ENCODE peak calls at places on chromosomes 1 and 21, in nine cellular contexts. H is A549, W is heart left ventricle, B is tibial nerve, N is stomach, K is IMR-90, L is sigmoid colon, V is ovary, R is breast epithelium. I is an unnamed sample.
A peak's percentile ranks its signal among the peaks of the same experiment; 100 is the strongest.

GRCh38 chr21:44288251-44289110 is 2.8 kb downstream of the AIRE start:
- DNase-seq in H (no peak), W (peak; percentile 15), B (no peak), N (no peak), K (no peak), L (no peak), V (no peak), R (no peak), I (no peak)

GRCh38 chr1:79716481-79716880 is 710.0 kb upstream of the ADGRL4 start:
- DNase-seq in H (no peak), W (no peak), B (no peak), N (no peak), K (peak; percentile 69), L (no peak), V (no peak), R (no peak), I (no peak)

GRCh38 chr1:68963353-68963752 is 466.5 kb upstream of the DEPDC1 start:
- DNase-seq in H (no peak), W (no peak), B (no peak), N (no peak), K (no peak), L (no peak), V (no peak), R (no peak), I (no peak)

GRCh38 chr1:22533244-22533643 is 30.0 kb upstream of the EPHA8 start:
- DNase-seq in H (no peak), W (no peak), B (no peak), N (no peak), K (no peak), L (no peak), V (no peak), R (no peak), I (no peak)

GRCh38 chr21:41975391-41976272 is 21.8 kb upstream of the C2CD2 start:
- DNase-seq in H (no peak), W (no peak), B (peak; percentile 3), N (no peak), K (no peak), L (no peak), V (no peak), R (peak; percentile 14), I (peak; percentile 76)

GRCh38 chr1:241551759-241552638 is 19.8 kb downstream of the KMO start:
- DNase-seq in H (no peak), W (peak; percentile 42), B (peak; percentile 43), N (no peak), K (peak; percentile 10), L (peak; percentile 68), V (no peak), R (no peak), I (no peak)

GRCh38 chr21:45517249-45518065 is 24.8 kb downstream of the SLC19A1 start:
- DNase-seq in H (no peak), W (no peak), B (no peak), N (no peak), K (no peak), L (peak; percentile 55), V (no peak), R (no peak), I (no peak)

GRCh38 chr21:31034378-31034777 is 3.9 kb downstream of the KRTAP19-8 start:
- DNase-seq in H (no peak), W (no peak), B (no peak), N (no peak), K (no peak), L (no peak), V (no peak), R (no peak), I (no peak)

GRCh38 chr21:31107151-31107785 is 69.0 kb upstream of the KRTAP19-8 start:
- DNase-seq in H (no peak), W (no peak), B (no peak), N (no peak), K (peak; percentile 25), L (no peak), V (no peak), R (no peak), I (no peak)

GRCh38 chr1:31180338-31180737 is 59.3 kb downstream of the NKAIN1 start:
- DNase-seq in H (no peak), W (no peak), B (no peak), N (no peak), K (no peak), L (no peak), V (no peak), R (no peak), I (no peak)

GRCh38 chr1:50603274-50604271 is 180.3 kb upstream of the DMRTA2 start:
- DNase-seq in H (no peak), W (no peak), B (no peak), N (no peak), K (peak; percentile 69), L (no peak), V (no peak), R (peak; percentile 51), I (no peak)

GRCh38 chr1:210239295-210240155 is 6.9 kb downstream of the SERTAD4 start:
- DNase-seq in H (peak; percentile 37), W (no peak), B (no peak), N (no peak), K (peak; percentile 85), L (peak; percentile 79), V (no peak), R (no peak), I (no peak)

GRCh38 chr1:67652800-67653199 is 32.2 kb upstream of the GADD45A start:
- DNase-seq in H (no peak), W (no peak), B (no peak), N (no peak), K (peak; percentile 91), L (no peak), V (no peak), R (no peak), I (no peak)

DNA sequence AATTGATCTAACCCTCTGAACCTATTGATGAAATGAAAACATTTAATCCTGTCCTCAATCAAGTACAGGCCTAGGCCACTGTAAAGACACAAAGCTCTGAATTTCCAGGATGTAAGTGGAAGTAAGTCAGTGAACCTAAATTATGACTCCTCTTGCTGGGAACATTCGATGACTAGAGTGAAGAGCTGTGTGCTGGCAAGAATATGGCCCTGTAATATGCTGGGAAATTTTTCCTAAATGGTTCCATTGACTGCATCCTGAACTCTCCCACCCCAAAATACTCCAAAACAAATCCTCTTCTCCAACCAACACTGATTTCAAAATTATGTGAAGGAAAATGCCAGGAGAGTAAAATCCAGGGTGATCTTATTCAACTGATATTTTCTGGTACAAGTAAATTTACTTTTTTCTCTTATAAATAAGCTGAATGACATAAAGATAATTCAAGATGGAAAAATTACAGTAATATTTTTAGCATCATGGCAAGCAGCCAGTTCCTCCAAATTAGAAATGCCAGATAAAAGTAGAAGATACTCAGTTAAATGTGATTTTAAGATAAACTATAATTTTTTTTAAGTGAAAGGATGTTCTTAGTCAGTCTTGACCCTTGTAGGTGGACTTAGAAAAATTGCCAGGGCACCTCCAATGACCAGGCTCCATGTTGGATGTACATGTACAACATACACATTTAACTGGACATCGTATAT is 269.4 kb downstream of the PTGER3 start:
- DNase-seq in H (no peak), W (no peak), B (no peak), N (no peak), K (no peak), L (no peak), V (no peak), R (no peak), I (no peak)
- TF ChIP-seq POLR2A in H (no peak), W (no peak), B (no peak), N (no peak), K (no peak), L (no peak), V (no peak), R (no peak), I (no peak)

DNA sequence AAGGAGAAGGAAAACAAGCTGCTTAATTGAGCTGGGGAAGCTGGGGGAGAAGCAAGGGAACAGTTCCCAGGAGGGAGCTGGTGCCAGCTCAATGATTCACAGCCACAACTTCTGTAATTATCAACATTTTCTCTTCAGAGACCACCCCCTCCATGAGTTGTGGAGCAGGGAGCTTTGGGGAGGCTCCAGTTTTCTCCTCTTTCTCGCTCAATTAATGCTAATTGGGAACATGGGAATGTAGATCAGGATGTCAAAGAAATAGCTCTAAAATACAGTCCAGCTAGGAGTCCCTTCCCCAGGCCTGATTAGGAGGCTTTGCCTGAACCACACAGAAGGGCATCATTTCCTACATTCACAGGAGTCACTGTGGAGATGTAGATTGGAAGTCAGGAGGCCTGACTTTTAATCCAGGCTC is 12.2 kb upstream of the MNDA start:
- DNase-seq in H (no peak), W (no peak), B (no peak), N (no peak), K (no peak), L (no peak), V (no peak), R (no peak), I (no peak)
- TF ChIP-seq POLR2A in H (no peak), W (no peak), B (no peak), N (no peak), K (no peak), L (no peak), V (no peak), R (no peak), I (no peak)

GRCh38 chr1:62687903-62688686 is at the start of gene DOCK7:
- DNase-seq in H (peak; percentile 57), W (peak; percentile 80), B (peak; percentile 57), N (peak; percentile 80), K (peak; percentile 74), L (peak; percentile 86), V (peak; percentile 70), R (peak; percentile 37), I (no peak)

GRCh38 chr1:62687421-62687902 is 724 bp downstream of the DOCK7 start:
- DNase-seq in H (peak; percentile 13), W (peak; percentile 38), B (peak; percentile 10), N (peak; percentile 29), K (peak; percentile 43), L (peak; percentile 66), V (peak; percentile 43), R (no peak), I (no peak)

GRCh38 chr1:62686822-62687221 is 1.4 kb downstream of the DOCK7 start:
- DNase-seq in H (no peak), W (no peak), B (no peak), N (no peak), K (no peak), L (no peak), V (no peak), R (no peak), I (no peak)

GRCh38 chr1:62689524-62689923 is 1.3 kb upstream of the DOCK7 start:
- DNase-seq in H (no peak), W (no peak), B (no peak), N (no peak), K (peak; percentile 91), L (no peak), V (no peak), R (no peak), I (no peak)

GRCh38 chr1:62688687-62689085 is 500 bp upstream of the DOCK7 start:
- DNase-seq in H (no peak), W (no peak), B (no peak), N (no peak), K (peak; percentile 31), L (no peak), V (no peak), R (no peak), I (no peak)
- TF ChIP-seq POLR2A in H (no peak), W (no peak), B (no peak), N (no peak), K (no peak), L (no peak), V (no peak), R (no peak), I (no peak)

DNA sequence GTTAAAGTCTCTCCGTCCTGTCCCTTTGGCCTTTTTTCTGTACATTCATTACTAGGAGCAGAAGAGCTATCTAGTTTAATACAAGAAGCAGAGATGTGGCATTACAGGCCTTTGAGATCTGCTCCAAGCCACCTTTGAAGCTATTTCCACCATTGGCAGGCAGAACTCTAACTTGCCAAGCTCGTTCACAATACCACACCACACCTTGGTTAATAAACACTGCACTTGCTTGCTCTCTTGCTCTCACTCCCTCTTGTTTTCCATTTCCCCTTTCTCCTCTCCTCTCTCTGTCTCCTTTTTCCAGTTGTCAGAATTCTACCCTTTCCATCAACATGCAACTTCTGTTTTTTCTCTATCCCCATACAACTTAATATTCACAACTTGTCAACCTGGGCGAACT is 7.0 kb downstream of the SELE start:
- DNase-seq in H (no peak), W (no peak), B (no peak), N (no peak), K (no peak), L (no peak), V (no peak), R (no peak), I (no peak)
- TF ChIP-seq POLR2A in H (no peak), W (no peak), B (no peak), N (no peak), K (no peak), L (no peak), V (no peak), R (no peak), I (no peak)

I was measured in vagina.